ENCODE peak calls at places on chromosomes 4 and X, in seven cellular contexts. Q, H, N, S, F, G and V are unnamed samples.

GRCh38 chr4:99462875-99463464 is 27.8 kb upstream of the ADH7 start:
- DNase-seq in G (peak; percentile 62), N (peak; percentile 52), Q (peak; percentile 63), S (peak; percentile 64), H (peak; percentile 65), F (no peak), V (peak; percentile 53)

GRCh38 chr4:8079031-8079885 is 79.4 kb downstream of the ABLIM2 start:
- DNase-seq in F (no peak), N (no peak), H (peak; percentile 34), G (peak; percentile 85), Q (peak; percentile 72), S (no peak), V (no peak)

GRCh38 chr4:102439835-102440234 is 61.3 kb upstream of the NFKB1 start:
- DNase-seq in S (no peak), F (no peak), N (no peak), H (no peak), G (no peak), Q (no peak), V (peak; percentile 17)

GRCh38 chr4:189921058-189921457 is 19.6 kb upstream of the FRG1 start:
- DNase-seq in H (no peak), G (no peak), Q (no peak), F (no peak), S (no peak), N (no peak), V (no peak)

GRCh38 chrX:105969487-105969886 is 69.0 kb downstream of the SERPINA7 start:
- DNase-seq in H (no peak), Q (no peak), F (no peak), G (no peak), S (no peak), N (no peak), V (no peak)

GRCh38 chr4:48017108-48017527 is 546 bp downstream of the NIPAL1 start:
- DNase-seq in N (peak; percentile 71), S (peak; percentile 15), H (peak; percentile 69), Q (peak; percentile 80), G (peak; percentile 63), F (no peak), V (no peak)

GRCh38 chr4:14247767-14248166 is 620.2 kb upstream of the BOD1L1 start:
- DNase-seq in F (no peak), S (no peak), Q (no peak), H (no peak), N (no peak), G (no peak), V (no peak)

GRCh38 chrX:130746709-130747347 is 156.2 kb downstream of the ENOX2 start:
- DNase-seq in G (no peak), S (no peak), F (no peak), Q (no peak), H (no peak), N (no peak), V (no peak)

GRCh38 chrX:13000311-13000811 is 25.5 kb downstream of the TMSB4X start:
- DNase-seq in N (no peak), S (no peak), Q (no peak), H (no peak), G (no peak), F (no peak), V (no peak)

GRCh38 chrX:119187298-119187697 is 48.8 kb upstream of the PGRMC1 start:
- DNase-seq in H (no peak), N (no peak), F (no peak), S (no peak), Q (no peak), G (no peak), V (no peak)

GRCh38 chrX:12894074-12894691 is 12.2 kb upstream of the TLR8 start:
- DNase-seq in S (peak; percentile 21), N (no peak), G (peak; percentile 40), Q (peak; percentile 37), F (no peak), H (peak; percentile 57), V (no peak)

GRCh38 chrX:10832103-10832502 is 211.7 kb upstream of the MID1 start:
- DNase-seq in Q (no peak), N (no peak), G (no peak), S (no peak), F (no peak), H (no peak), V (no peak)

GRCh38 chrX:17456526-17456925 is 81.5 kb downstream of the NHS start:
- DNase-seq in H (no peak), N (no peak), S (no peak), G (no peak), F (no peak), Q (no peak), V (no peak)

GRCh38 chr4:42282081-42282901 is 115.0 kb upstream of the SHISA3 start:
- DNase-seq in G (peak; percentile 59), N (peak; percentile 63), H (peak; percentile 30), S (peak; percentile 46), F (no peak), Q (no peak), V (peak; percentile 88)

GRCh38 chr4:123477804-123478209 is 81.2 kb downstream of the SPRY1 start:
- DNase-seq in G (no peak), H (no peak), F (no peak), S (no peak), N (peak; percentile 32), Q (peak; percentile 10), V (peak; percentile 16)

GRCh38 chr4:67714248-67714583 is 13.3 kb upstream of the UBA6 start:
- DNase-seq in H (no peak), G (no peak), F (no peak), N (no peak), Q (no peak), S (no peak), V (no peak)

GRCh38 chr4:137794779-137795178 is 262.5 kb upstream of the PCDH18 start:
- DNase-seq in S (no peak), G (no peak), N (no peak), F (no peak), Q (no peak), H (no peak), V (no peak)

GRCh38 chrX:131792789-131793462 is 230.2 kb upstream of the STK26 start:
- DNase-seq in N (peak; percentile 95), F (peak; percentile 17), H (peak; percentile 89), S (peak; percentile 93), G (peak; percentile 95), Q (peak; percentile 92), V (no peak)

GRCh38 chr4:123505077-123505456 is 108.5 kb downstream of the SPRY1 start:
- DNase-seq in N (no peak), S (no peak), F (no peak), Q (no peak), G (no peak), H (peak; percentile 38), V (no peak)

GRCh38 chr4:2416564-2417195 is 1.8 kb downstream of the ZFYVE28 start:
- DNase-seq in H (peak; percentile 45), F (no peak), Q (peak; percentile 68), G (peak; percentile 70), N (no peak), S (no peak), V (no peak)

GRCh38 chr4:2417196-2417764 is 1.2 kb downstream of the ZFYVE28 start:
- DNase-seq in F (no peak), Q (no peak), S (no peak), G (no peak), H (no peak), N (no peak), V (no peak)

GRCh38 chr4:2417765-2418651 is at the start of gene ZFYVE28:
- DNase-seq in Q (no peak), G (peak; percentile 34), F (no peak), N (no peak), S (no peak), H (no peak), V (no peak)

GRCh38 chr4:2419814-2420213 is 1.1 kb downstream of the CFAP99 start:
- DNase-seq in F (no peak), N (peak; percentile 71), G (no peak), H (no peak), Q (no peak), S (no peak), V (no peak)

GRCh38 chr4:2418652-2419571 is at the start of gene CFAP99:
- DNase-seq in N (peak; percentile 98), H (peak; percentile 99), G (peak; percentile 99), S (peak; percentile 96), Q (peak; percentile 99), F (peak; percentile 99), V (peak; percentile 92)
- H3K4me3 ChIP-seq in N (no peak within 1 kb of the TSS), H (peak within 1 kb of the TSS; percentile 73), G (peak within 1 kb of the TSS; percentile 69), S (peak within 1 kb of the TSS; percentile 41), Q (peak within 1 kb of the TSS; percentile 70), F (peak within 1 kb of the TSS; percentile 73), V (peak within 1 kb of the TSS; percentile 79)

GRCh38 chrX:150364347-150365050 is 1.4 kb downstream of the MAMLD1 start:
- DNase-seq in H (no peak), Q (peak; percentile 21), N (peak; percentile 38), G (peak; percentile 24), F (peak; percentile 19), S (peak; percentile 43), V (peak; percentile 7)
- H3K27ac ChIP-seq in H (peak overlapping the region; percentile 81), Q (peak overlapping the region; percentile 86), N (no peak overlapping the region), G (peak overlapping the region; percentile 67), F (peak overlapping the region; percentile 77), S (peak overlapping the region; percentile 88), V (peak overlapping the region; percentile 81)

GRCh38 chr4:89305712-89306437 is 1.7 kb downstream of the GPRIN3 start:
- DNase-seq in H (no peak), Q (no peak), G (peak; percentile 44), S (no peak), F (no peak), N (no peak), V (no peak)
- H3K4me3 ChIP-seq in H (peak overlapping the region; percentile 70), Q (peak overlapping the region; percentile 88), G (peak overlapping the region; percentile 85), S (no peak overlapping the region), F (peak overlapping the region; percentile 64), N (no peak overlapping the region), V (peak overlapping the region; percentile 80)

DNA sequence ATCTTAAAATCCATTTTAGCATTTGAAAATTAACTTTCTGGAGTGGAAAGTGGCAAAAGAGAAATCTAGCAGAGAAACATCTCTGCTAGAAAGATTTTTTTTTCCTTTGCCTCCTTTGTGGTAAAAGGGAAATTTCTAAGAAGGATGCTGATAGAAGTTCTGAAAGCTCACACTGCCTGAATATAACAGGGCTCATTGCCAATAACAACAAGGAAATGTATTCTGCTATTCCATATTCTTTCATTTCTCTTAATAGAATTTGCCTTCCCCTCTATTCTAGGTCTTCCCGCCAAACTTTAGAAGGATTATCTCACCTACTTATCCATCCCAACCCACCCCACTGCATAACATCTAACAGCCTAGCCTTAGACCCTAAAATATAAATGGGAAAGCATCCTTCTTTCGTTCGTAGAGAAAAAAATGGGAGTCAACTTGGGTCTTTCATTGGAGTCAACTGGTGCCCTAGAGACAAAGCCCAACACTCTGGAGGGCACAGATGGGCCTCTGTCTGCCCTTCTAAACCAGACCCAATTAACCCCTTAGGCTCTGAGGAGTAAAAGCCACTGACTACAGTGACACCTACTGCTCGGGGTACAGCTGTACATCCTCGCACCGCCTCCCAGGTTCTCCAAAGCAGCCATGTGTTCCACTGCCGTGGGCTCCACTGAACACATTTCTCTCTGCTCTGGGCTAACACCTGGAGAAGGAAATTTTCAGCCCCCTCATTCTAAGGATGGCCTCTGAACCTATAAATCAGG is 103.9 kb downstream of the MAML3 start:
- DNase-seq in N (no peak), G (no peak), Q (no peak), S (no peak), H (no peak), F (no peak), V (no peak)
- H3K27ac ChIP-seq in N (no peak overlapping the region), G (peak overlapping the region; percentile 84), Q (peak overlapping the region; percentile 85), S (peak overlapping the region; percentile 85), H (peak overlapping the region; percentile 42), F (peak overlapping the region; percentile 66), V (no peak overlapping the region)

GRCh38 chr4:54061873-54062272 is 2.5 kb downstream of the CHIC2 start:
- DNase-seq in N (no peak), H (no peak), G (no peak), Q (no peak), S (no peak), F (no peak), V (no peak)
- H3K4me3 ChIP-seq in N (no peak overlapping the region), H (peak overlapping the region; percentile 80), G (peak overlapping the region; percentile 92), Q (peak overlapping the region; percentile 97), S (peak overlapping the region; percentile 96), F (no peak overlapping the region), V (peak overlapping the region; percentile 95)